ENCODE peak calls at places on chromosomes 11 and 22, in nine cellular contexts. U is fibroblast of lung; S is cardiac fibroblast; Y is cardiac muscle cell; N is naive thymus-derived CD4-positive, alpha-beta T cell; G is NT2/D1; T is psoas muscle; Z is IMR-90; Q is AG09309. I is an unnamed sample.

GRCh38 chr11:106271686-106272085 is 194.2 kb downstream of the AASDHPPT start:
- DNase-seq in U (no peak), S (no peak), Y (no peak), N (no peak), G (no peak), T (no peak), Z (peak), Q (no peak), I (no peak)

GRCh38 chr11:33160147-33160546 is 1.1 kb downstream of the CSTF3 start:
- DNase-seq in U (peak), S (peak), Y (peak), N (no peak), G (no peak), T (no peak), Z (peak), Q (no peak), I (no peak)

GRCh38 chr11:128157423-128158298 is 429.7 kb downstream of the ETS1 start:
- DNase-seq in U (peak), S (peak), Y (peak), N (peak), G (peak), T (no peak), Z (peak), Q (peak), I (no peak)

GRCh38 chr22:32623943-32624342 is 149.3 kb downstream of the FBXO7 start:
- DNase-seq in U (peak), S (peak), Y (peak), N (no peak), G (no peak), T (peak), Z (peak), Q (peak), I (peak)

GRCh38 chr11:17594686-17595192 is 47.7 kb downstream of the OTOG start:
- DNase-seq in U (no peak), S (no peak), Y (no peak), N (no peak), G (no peak), T (no peak), Z (no peak), Q (no peak), I (no peak)

GRCh38 chr22:48639021-48639795 is 1188.5 kb downstream of the BRD1 start:
- DNase-seq in U (no peak), S (no peak), Y (no peak), N (no peak), G (no peak), T (no peak), Z (no peak), Q (no peak), I (no peak)

GRCh38 chr11:132911186-132911585 is 621.1 kb downstream of the OPCML start:
- DNase-seq in U (peak), S (peak), Y (peak), N (no peak), G (no peak), T (no peak), Z (peak), Q (no peak), I (peak)

GRCh38 chr11:117633186-117633585 is 163.8 kb downstream of the DSCAML1 start:
- DNase-seq in U (no peak), S (no peak), Y (no peak), N (no peak), G (no peak), T (no peak), Z (no peak), Q (no peak), I (no peak)

GRCh38 chr11:58061813-58062212 is 31.1 kb downstream of the OR6Q1 start:
- DNase-seq in U (peak), S (peak), Y (peak), N (no peak), G (no peak), T (no peak), Z (peak), Q (peak), I (peak)

GRCh38 chr11:2208691-2209369 is 37.2 kb upstream of the TH start:
- DNase-seq in U (no peak), S (no peak), Y (no peak), N (no peak), G (no peak), T (peak), Z (no peak), Q (no peak), I (no peak)

GRCh38 chr11:102974552-102975280 is 19.2 kb upstream of the MMP13 start:
- DNase-seq in U (peak), S (peak), Y (peak), N (no peak), G (no peak), T (no peak), Z (peak), Q (no peak), I (no peak)

GRCh38 chr22:25403752-25404471 is 160.6 kb upstream of the GRK3 start:
- DNase-seq in U (peak), S (peak), Y (no peak), N (no peak), G (peak), T (no peak), Z (peak), Q (peak), I (no peak)

GRCh38 chr22:33024626-33025025 is 33.6 kb downstream of the SYN3 start:
- DNase-seq in U (no peak), S (peak), Y (peak), N (no peak), G (no peak), T (no peak), Z (no peak), Q (no peak), I (no peak)

GRCh38 chr11:93567406-93567819 is 24.2 kb upstream of the SMCO4 start:
- DNase-seq in U (peak), S (peak), Y (peak), N (no peak), G (no peak), T (peak), Z (no peak), Q (no peak), I (no peak)

GRCh38 chr11:69218271-69218682 is 62.5 kb downstream of the SMIM38 start:
- DNase-seq in U (no peak), S (no peak), Y (no peak), N (no peak), G (no peak), T (no peak), Z (peak), Q (no peak), I (no peak)

GRCh38 chr11:64040684-64041267 is 5.0 kb downstream of the FLRT1 start:
- DNase-seq in U (no peak), S (no peak), Y (no peak), N (no peak), G (no peak), T (no peak), Z (no peak), Q (no peak), I (no peak)

GRCh38 chr11:63672156-63672463 is 934 bp upstream of the ATL3 start:
- DNase-seq in U (no peak), S (no peak), Y (no peak), N (no peak), G (no peak), T (no peak), Z (no peak), Q (no peak), I (no peak)

GRCh38 chr11:10303558-10304363 is 1.1 kb upstream of the ADM start:
- DNase-seq in U (peak), S (peak), Y (peak), N (no peak), G (no peak), T (peak), Z (peak), Q (no peak), I (no peak)

GRCh38 chr11:1371836-1372465 is 17.8 kb upstream of the BRSK2 start:
- DNase-seq in U (no peak), S (no peak), Y (no peak), N (no peak), G (no peak), T (no peak), Z (no peak), Q (no peak), I (no peak)

GRCh38 chr11:101583180-101584128 is at the start of gene TRPC6:
- DNase-seq in U (peak), S (peak), Y (peak), N (no peak), G (peak), T (peak), Z (peak), Q (no peak), I (no peak)

GRCh38 chr11:63839508-63840355 is 822 bp downstream of the MARK2 start:
- DNase-seq in U (no peak), S (no peak), Y (no peak), N (peak), G (no peak), T (peak), Z (no peak), Q (no peak), I (no peak)

GRCh38 chr11:18617688-18618340 is 16.3 kb downstream of the SPTY2D1 start:
- DNase-seq in U (peak), S (peak), Y (peak), N (peak), G (no peak), T (no peak), Z (peak), Q (peak), I (no peak)

GRCh38 chr11:44661311-44661717 is 65.4 kb upstream of the TSPAN18 start:
- DNase-seq in U (no peak), S (peak), Y (peak), N (no peak), G (no peak), T (no peak), Z (no peak), Q (no peak), I (no peak)

GRCh38 chr22:20247010-20247505 is 21.1 kb downstream of the RTN4R start:
- DNase-seq in U (no peak), S (peak), Y (no peak), N (no peak), G (no peak), T (no peak), Z (peak), Q (no peak), I (peak)

GRCh38 chr11:10623797-10624761 is 55.6 kb upstream of the LYVE1 start:
- DNase-seq in U (peak), S (peak), Y (peak), N (no peak), G (peak), T (no peak), Z (peak), Q (no peak), I (no peak)

GRCh38 chr22:32622004-32622761 is 147.6 kb downstream of the FBXO7 start:
- DNase-seq in U (peak), S (peak), Y (peak), N (no peak), G (peak), T (peak), Z (peak), Q (peak), I (peak)

GRCh38 chr11:119491753-119492455 is 68.9 kb upstream of the THY1 start:
- DNase-seq in U (peak), S (peak), Y (peak), N (no peak), G (no peak), T (no peak), Z (peak), Q (no peak), I (no peak)

GRCh38 chr11:88487646-88488045 is 150.1 kb upstream of the CTSC start:
- DNase-seq in U (no peak), S (no peak), Y (no peak), N (no peak), G (no peak), T (no peak), Z (no peak), Q (no peak), I (no peak)

GRCh38 chr22:19115628-19116027 is 6.6 kb downstream of the DGCR2 start:
- DNase-seq in U (no peak), S (no peak), Y (no peak), N (no peak), G (no peak), T (no peak), Z (no peak), Q (no peak), I (no peak)

GRCh38 chr11:64790205-64791095 is 12.1 kb upstream of the SF1 start:
- DNase-seq in U (no peak), S (no peak), Y (no peak), N (no peak), G (no peak), T (peak), Z (no peak), Q (no peak), I (no peak)

GRCh38 chr22:30770716-30771115 is 76.0 kb downstream of the OSBP2 start:
- DNase-seq in U (no peak), S (no peak), Y (no peak), N (no peak), G (no peak), T (no peak), Z (no peak), Q (no peak), I (no peak)

GRCh38 chr11:115606223-115607220 is 102.3 kb upstream of the CADM1 start:
- DNase-seq in U (peak), S (peak), Y (peak), N (no peak), G (no peak), T (no peak), Z (peak), Q (peak), I (no peak)

GRCh38 chr11:62391642-62392425 is 27.0 kb upstream of the SCGB1A1 start:
- DNase-seq in U (no peak), S (no peak), Y (no peak), N (no peak), G (no peak), T (no peak), Z (no peak), Q (no peak), I (no peak)
- H3K4me3 ChIP-seq in U (no peak), S (no peak), Y (no peak), N (no peak), G (no peak), T (no peak), Z (no peak), Q (no peak), I (no peak)

GRCh38 chr22:36367479-36367878 is 20.3 kb downstream of the MYH9 start:
- DNase-seq in U (no peak), S (no peak), Y (no peak), N (no peak), G (no peak), T (no peak), Z (no peak), Q (no peak), I (no peak)
- H3K4me3 ChIP-seq in U (no peak), S (no peak), Y (no peak), N (peak), G (no peak), T (peak), Z (no peak), Q (no peak), I (no peak)

GRCh38 chr11:72736452-72737069 is 15.6 kb downstream of the ARAP1 start:
- DNase-seq in U (peak), S (peak), Y (peak), N (peak), G (no peak), T (peak), Z (peak), Q (no peak), I (no peak)

GRCh38 chr11:72735495-72736027 is 16.6 kb downstream of the ARAP1 start:
- DNase-seq in U (peak), S (peak), Y (peak), N (no peak), G (peak), T (peak), Z (peak), Q (no peak), I (peak)

GRCh38 chr11:72730706-72731105 is 21.5 kb downstream of the ARAP1 start:
- DNase-seq in U (no peak), S (no peak), Y (no peak), N (no peak), G (no peak), T (no peak), Z (no peak), Q (no peak), I (no peak)

GRCh38 chr11:72730243-72730642 is 22.0 kb downstream of the ARAP1 start:
- DNase-seq in U (no peak), S (no peak), Y (no peak), N (no peak), G (no peak), T (no peak), Z (no peak), Q (no peak), I (no peak)

GRCh38 chr11:72732329-72732728 is 19.9 kb downstream of the ARAP1 start:
- DNase-seq in U (no peak), S (no peak), Y (no peak), N (no peak), G (no peak), T (peak), Z (no peak), Q (no peak), I (no peak)
- H3K4me3 ChIP-seq in U (no peak), S (no peak), Y (no peak), N (no peak), G (no peak), T (no peak), Z (no peak), Q (no peak), I (no peak)

DNA sequence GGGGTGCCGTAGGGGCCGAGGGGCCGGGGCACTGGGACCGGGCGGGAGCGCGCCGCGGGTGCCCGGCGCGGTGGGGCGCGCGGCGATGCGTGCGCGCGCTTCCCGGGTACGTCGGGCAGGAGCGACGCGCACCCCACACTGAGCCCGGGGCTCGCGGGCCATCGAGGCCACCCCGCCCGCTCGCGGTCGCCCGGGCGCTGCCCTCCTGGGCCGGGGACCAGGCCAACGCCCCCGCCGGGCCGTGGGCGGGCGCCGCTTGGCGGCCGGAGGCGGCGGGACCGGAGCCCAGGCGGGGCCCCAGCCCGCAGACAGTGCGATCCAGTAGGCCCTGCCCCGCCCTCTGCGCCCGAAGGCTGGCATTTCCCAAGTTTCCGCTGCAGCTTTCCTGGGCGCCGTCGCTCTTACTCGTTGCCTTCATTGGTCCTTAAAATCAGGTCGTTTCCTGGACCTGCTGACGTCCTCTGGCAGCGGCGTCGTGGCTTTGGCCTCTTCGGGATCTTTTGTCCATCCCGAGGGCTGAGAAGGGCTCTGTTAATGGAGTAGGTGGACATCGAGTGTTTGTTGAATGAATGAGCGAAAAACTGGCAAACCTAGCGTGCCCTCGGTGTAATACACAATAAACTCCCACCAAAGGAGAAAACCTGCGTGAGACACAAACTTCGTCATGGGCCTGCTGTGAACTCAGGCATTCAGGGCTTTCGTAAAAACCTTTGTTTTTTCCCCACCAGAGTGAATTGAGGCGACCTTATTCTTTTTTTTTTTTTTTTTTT is 638 bp downstream of the PARVA start:
- DNase-seq in U (peak), S (peak), Y (peak), N (no peak), G (peak), T (peak), Z (peak), Q (peak), I (no peak)
- H3K4me3 ChIP-seq in U (peak), S (peak), Y (peak), N (peak), G (peak), T (peak), Z (peak), Q (peak), I (peak)

DNA sequence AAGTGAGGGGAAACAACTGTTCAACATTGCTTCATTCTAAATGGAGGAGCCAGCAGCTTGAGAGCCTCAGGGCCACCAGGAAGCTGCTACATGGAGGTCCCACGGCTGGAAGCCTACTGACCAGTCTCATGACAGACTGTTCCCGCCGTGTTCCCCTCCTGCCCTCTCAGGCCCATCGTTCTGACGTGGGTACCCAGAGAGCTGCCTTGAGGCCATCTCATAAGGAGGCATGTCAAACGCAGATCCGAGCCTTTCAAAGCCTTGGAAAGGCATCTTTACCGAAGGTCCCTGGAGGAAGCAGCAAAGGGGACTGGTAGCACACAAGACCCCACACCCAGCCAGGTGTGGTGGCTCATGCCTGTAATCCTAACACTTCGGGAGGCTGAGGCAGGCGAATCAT is 8.3 kb upstream of the ARHGEF17 start:
- DNase-seq in U (no peak), S (no peak), Y (no peak), N (no peak), G (no peak), T (peak), Z (no peak), Q (no peak), I (no peak)
- H3K4me3 ChIP-seq in U (no peak), S (no peak), Y (no peak), N (no peak), G (no peak), T (no peak), Z (no peak), Q (no peak), I (no peak)

GRCh38 chr11:45665933-45666647 is 668 bp upstream of the CHST1 start:
- DNase-seq in U (peak), S (peak), Y (peak), N (no peak), G (no peak), T (peak), Z (no peak), Q (no peak), I (no peak)

GRCh38 chr11:45663486-45664375 is 1.7 kb downstream of the CHST1 start:
- DNase-seq in U (no peak), S (no peak), Y (no peak), N (no peak), G (no peak), T (no peak), Z (peak), Q (no peak), I (no peak)

GRCh38 chr11:45665206-45665932 is at the start of gene CHST1:
- DNase-seq in U (no peak), S (peak), Y (peak), N (no peak), G (no peak), T (peak), Z (no peak), Q (no peak), I (no peak)

GRCh38 chr11:45662665-45663485 is 2.5 kb downstream of the CHST1 start:
- DNase-seq in U (peak), S (peak), Y (peak), N (no peak), G (no peak), T (no peak), Z (peak), Q (peak), I (peak)

GRCh38 chr11:45664376-45665205 is 831 bp downstream of the CHST1 start:
- DNase-seq in U (no peak), S (no peak), Y (no peak), N (no peak), G (no peak), T (no peak), Z (no peak), Q (no peak), I (no peak)
- H3K4me3 ChIP-seq in U (no peak), S (peak), Y (peak), N (no peak), G (peak), T (peak), Z (peak), Q (peak), I (peak)

DNA sequence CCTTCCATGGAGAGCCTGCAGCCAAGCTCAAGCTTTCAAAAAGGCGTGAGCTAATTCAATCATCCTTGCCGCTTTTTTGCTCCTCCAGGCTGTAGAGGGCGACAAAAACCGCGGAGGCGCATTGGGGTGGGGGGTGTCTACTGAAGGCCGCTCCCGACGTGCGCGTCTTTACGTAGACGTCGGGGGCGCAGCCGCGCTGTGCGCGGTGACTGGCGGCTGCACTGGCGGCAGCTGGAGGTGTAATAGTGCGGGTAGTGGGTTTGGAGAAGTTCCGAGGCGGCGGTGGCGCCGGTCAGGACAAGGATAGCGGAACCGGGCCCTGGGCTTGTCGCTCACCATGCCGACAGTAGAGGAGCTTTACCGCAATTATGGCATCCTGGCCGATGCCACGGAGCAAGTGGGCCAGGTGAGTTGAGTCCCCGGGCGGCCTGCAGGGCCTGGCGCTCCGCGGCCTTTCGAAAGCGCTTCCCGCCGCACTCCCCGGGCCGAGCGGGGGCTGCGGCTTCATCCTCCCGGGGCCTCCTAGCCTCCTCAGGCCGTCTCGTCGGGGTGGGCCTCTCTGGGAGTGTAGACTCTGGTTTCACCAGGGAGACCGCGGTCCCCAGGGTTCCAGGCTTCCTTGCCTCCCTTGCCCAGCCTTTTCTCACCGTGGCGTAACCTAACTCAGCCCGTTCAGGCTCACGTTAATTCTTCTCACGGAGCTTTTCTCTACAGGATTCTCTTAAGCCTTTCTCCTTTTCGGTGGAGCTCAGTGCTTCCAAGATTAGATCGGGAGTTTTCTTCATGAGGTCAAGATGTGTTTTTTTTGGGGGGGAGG is at the start of gene API5:
- DNase-seq in U (peak), S (peak), Y (peak), N (peak), G (peak), T (peak), Z (peak), Q (peak), I (peak)
- H3K4me3 ChIP-seq in U (peak), S (peak), Y (peak), N (peak), G (peak), T (peak), Z (peak), Q (peak), I (peak)

I was measured in skeletal muscle cell.